ENCODE peak calls at places on chromosome X, in six cellular contexts. X, Q, S, I, R and J are unnamed samples.

GRCh38 chrX:24963823-24964222 is 51.9 kb downstream of the ARX start:
- DNase-seq in S (no peak), R (no peak), I (no peak), Q (no peak), X (no peak), J (no peak)

GRCh38 chrX:48747415-48748026 is 14.0 kb upstream of the GLOD5 start:
- DNase-seq in I (no peak), S (no peak), Q (no peak), R (no peak), X (no peak), J (no peak)

GRCh38 chrX:72029473-72030411 is 102.0 kb downstream of the RTL5 start:
- DNase-seq in Q (peak; percentile 30), X (no peak), R (peak; percentile 23), S (peak; percentile 90), I (peak; percentile 79), J (peak; percentile 39)

GRCh38 chrX:150767045-150767395 is 73.8 kb downstream of the MTMR1 start:
- DNase-seq in I (no peak), Q (peak; percentile 9), S (no peak), X (no peak), R (no peak), J (no peak)

GRCh38 chrX:155333701-155334100 is 713 bp downstream of the CLIC2 start:
- DNase-seq in X (no peak), S (no peak), R (no peak), Q (no peak), I (no peak), J (no peak)

GRCh38 chrX:63754860-63755579 is 30.0 kb downstream of the ARHGEF9 start:
- DNase-seq in R (peak; percentile 97), Q (peak; percentile 78), S (peak; percentile 93), X (peak; percentile 80), I (peak; percentile 94), J (peak; percentile 86)

GRCh38 chrX:55648434-55648833 is 25.2 kb downstream of the FOXR2 start:
- DNase-seq in Q (no peak), R (no peak), X (no peak), I (no peak), S (no peak), J (no peak)

GRCh38 chrX:134601240-134601639 is 57.0 kb downstream of the PLAC1 start:
- DNase-seq in S (peak; percentile 27), Q (no peak), R (no peak), X (no peak), I (no peak), J (no peak)

GRCh38 chrX:154535892-154536291 is 10.8 kb downstream of the G6PD start:
- DNase-seq in X (no peak), S (no peak), Q (no peak), R (no peak), I (no peak), J (no peak)

GRCh38 chrX:73069365-73070035 is 9.8 kb downstream of the PABPC1L2A start:
- DNase-seq in Q (no peak), X (no peak), S (no peak), R (no peak), I (no peak), J (no peak)

DNA sequence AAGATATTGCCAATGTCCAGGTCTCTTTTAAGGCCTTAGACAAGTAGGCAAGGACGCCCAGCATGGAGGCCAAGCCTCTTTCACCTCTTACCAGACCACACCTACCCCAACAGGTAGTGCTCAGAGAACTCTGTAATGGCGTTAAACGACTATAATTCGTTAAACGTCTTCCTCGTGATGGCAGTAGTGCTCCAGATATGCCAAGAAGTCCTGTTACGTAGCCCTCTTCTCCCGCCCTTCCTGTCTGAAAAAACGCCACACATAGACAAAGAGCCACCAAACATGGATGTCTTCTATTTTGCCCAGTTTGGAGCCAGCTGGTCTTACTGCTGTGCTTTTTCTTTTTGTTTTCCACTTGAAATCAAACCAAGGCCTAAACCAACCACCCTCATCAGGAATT is 190.7 kb downstream of the OR13H1 start:
- DNase-seq in S (peak; percentile 81), Q (no peak), R (no peak), X (no peak), I (no peak), J (no peak)
- H3K4me2 ChIP-seq in S (peak overlapping the region; percentile 46), Q (no peak overlapping the region), R (no peak overlapping the region), X (no peak overlapping the region), I (no peak overlapping the region), J (no peak overlapping the region)

GRCh38 chrX:21865436-21865835 is 9.6 kb downstream of the YY2 start:
- DNase-seq in I (no peak), R (no peak), Q (no peak), X (no peak), S (peak; percentile 57), J (no peak)
- H4K91ac ChIP-seq in I (no peak overlapping the region), R (no peak overlapping the region), Q (no peak overlapping the region), X (no peak overlapping the region), S (no peak overlapping the region), J (no peak overlapping the region)

GRCh38 chrX:119688856-119689455 is 4.0 kb downstream of the SEPTIN6 start:
- DNase-seq in I (no peak), R (no peak), Q (no peak), S (no peak), X (no peak), J (no peak)

GRCh38 chrX:119685225-119686066 is 7.5 kb downstream of the SEPTIN6 start:
- DNase-seq in R (no peak), I (peak; percentile 58), X (no peak), Q (peak; percentile 37), S (no peak), J (no peak)

GRCh38 chrX:119687661-119688413 is 5.1 kb downstream of the SEPTIN6 start:
- DNase-seq in Q (no peak), X (no peak), R (no peak), S (no peak), I (no peak), J (no peak)

GRCh38 chrX:119684916-119685224 is 8.1 kb downstream of the SEPTIN6 start:
- DNase-seq in Q (no peak), X (no peak), I (no peak), S (no peak), R (no peak), J (no peak)

DNA sequence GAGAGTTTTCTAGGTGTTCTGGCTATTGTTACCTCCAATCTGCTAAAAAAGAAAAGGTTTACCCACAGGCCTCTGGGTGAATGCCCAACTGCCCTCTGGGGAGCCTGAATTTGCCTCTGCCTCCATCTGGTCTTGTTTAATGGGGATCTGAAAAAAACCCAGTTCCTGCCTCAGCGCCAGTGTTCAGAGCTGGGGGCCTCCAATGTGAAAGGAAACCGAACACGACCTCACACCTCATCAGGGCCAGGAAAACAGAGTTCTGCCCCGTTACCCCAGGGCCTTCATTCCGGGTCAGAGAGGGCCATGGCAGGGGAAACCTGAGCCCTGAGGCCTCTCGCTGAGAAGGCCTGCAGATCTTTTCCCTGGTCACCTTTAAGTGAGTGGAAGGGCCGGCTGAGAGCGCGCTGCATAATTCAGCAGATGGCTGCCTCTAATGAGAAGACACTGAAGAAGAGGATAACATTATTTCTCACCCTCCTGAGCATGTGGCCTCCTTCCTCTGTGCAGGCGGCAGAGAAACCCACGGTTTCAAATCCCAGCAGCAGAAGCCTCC is 6.8 kb downstream of the SEPTIN6 start:
- DNase-seq in X (no peak), S (no peak), Q (no peak), I (peak; percentile 11), R (no peak), J (no peak)
- H3K4me2 ChIP-seq in X (no peak overlapping the region), S (peak overlapping the region; percentile 59), Q (no peak overlapping the region), I (no peak overlapping the region), R (no peak overlapping the region), J (no peak overlapping the region)

GRCh38 chrX:65874765-65875164 is 165.1 kb downstream of the VSIG4 start:
- DNase-seq in S (no peak), X (no peak), Q (no peak), R (no peak), I (no peak), J (no peak)

GRCh38 chrX:65879977-65880799 is 159.7 kb downstream of the VSIG4 start:
- DNase-seq in S (no peak), R (no peak), I (no peak), X (no peak), Q (no peak), J (no peak)

GRCh38 chrX:65874110-65874509 is 165.8 kb downstream of the VSIG4 start:
- DNase-seq in X (no peak), I (no peak), S (no peak), R (no peak), Q (no peak), J (no peak)

GRCh38 chrX:65877953-65878352 is 161.9 kb downstream of the VSIG4 start:
- DNase-seq in Q (no peak), R (no peak), S (no peak), X (no peak), I (no peak), J (no peak)

GRCh38 chrX:65878456-65878855 is 161.4 kb downstream of the VSIG4 start:
- DNase-seq in I (no peak), R (no peak), X (no peak), Q (no peak), S (no peak), J (no peak)
- H4K91ac ChIP-seq in I (no peak overlapping the region), R (no peak overlapping the region), X (no peak overlapping the region), Q (no peak overlapping the region), S (no peak overlapping the region), J (no peak overlapping the region)

GRCh38 chrX:39772057-39772832 is 325.5 kb downstream of the BCOR start:
- DNase-seq in S (peak; percentile 55), Q (no peak), I (peak; percentile 71), X (no peak), R (peak; percentile 95), J (no peak)
- H3K4me2 ChIP-seq in S (peak overlapping the region; percentile 12), Q (no peak overlapping the region), I (no peak overlapping the region), X (no peak overlapping the region), R (peak overlapping the region; percentile 50), J (peak overlapping the region; percentile 57)

GRCh38 chrX:41514179-41514578 is 67.0 kb downstream of the NYX start:
- DNase-seq in R (no peak), X (no peak), Q (no peak), I (no peak), S (no peak), J (no peak)
- H4K91ac ChIP-seq in R (no peak overlapping the region), X (no peak overlapping the region), Q (no peak overlapping the region), I (no peak overlapping the region), S (no peak overlapping the region), J (no peak overlapping the region)

GRCh38 chrX:12372111-12372510 is 233.8 kb downstream of the FRMPD4 start:
- DNase-seq in I (no peak), X (no peak), Q (peak; percentile 73), S (peak; percentile 68), R (no peak), J (peak; percentile 17)

GRCh38 chrX:12367254-12367653 is 229.0 kb downstream of the FRMPD4 start:
- DNase-seq in I (no peak), X (no peak), Q (no peak), R (no peak), S (no peak), J (no peak)

DNA sequence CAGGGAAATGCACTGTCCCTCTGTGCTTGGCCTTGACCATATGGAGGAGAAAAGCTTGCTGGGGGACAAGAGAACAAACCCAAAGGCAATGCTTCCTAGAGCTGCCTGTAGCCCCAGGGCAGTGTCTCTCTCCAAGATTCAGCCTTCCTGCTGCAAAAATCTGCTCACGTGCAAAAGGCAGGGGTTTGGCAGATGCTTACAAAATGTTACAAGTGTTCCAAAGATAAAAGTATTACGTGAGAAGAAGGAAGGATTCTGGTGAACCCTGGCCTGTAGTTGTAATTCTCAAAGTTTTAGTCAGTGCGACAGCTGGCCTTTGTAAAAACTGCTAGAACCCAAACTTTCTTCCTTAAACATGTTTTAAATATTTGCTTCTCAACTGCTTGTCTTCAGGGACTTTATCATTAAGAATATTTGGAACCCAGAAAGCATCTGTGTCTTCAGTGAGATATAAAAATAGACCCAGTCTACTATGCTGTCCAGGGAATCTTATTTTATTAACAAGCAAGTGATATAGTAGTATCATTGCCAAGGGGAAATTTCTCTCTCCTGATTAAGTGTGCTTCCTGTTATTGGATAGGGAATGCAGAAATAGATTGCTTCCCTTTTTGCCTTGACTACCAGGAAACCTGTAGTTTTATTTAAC is 232.3 kb downstream of the FRMPD4 start:
- DNase-seq in Q (peak; percentile 47), X (no peak), R (no peak), S (peak; percentile 94), I (peak; percentile 43), J (no peak)
- H3K4me2 ChIP-seq in Q (no peak overlapping the region), X (no peak overlapping the region), R (no peak overlapping the region), S (peak overlapping the region; percentile 12), I (no peak overlapping the region), J (no peak overlapping the region)